ENCODE peak calls at places on chromosomes 1 and 21, in seven cellular contexts. H, N, Q, L, P, J and U are unnamed samples.

GRCh38 chr1:151728151-151728711 is 6.9 kb downstream of the RIIAD1 start:
- DNase-seq in H (peak), N (no peak), Q (no peak), L (no peak), P (peak), J (no peak), U (no peak)

GRCh38 chr1:154767315-154768240 is 102.5 kb downstream of the KCNN3 start:
- DNase-seq in H (no peak), N (no peak), Q (no peak), L (no peak), P (peak), J (no peak), U (no peak)

GRCh38 chr1:246198141-246198820 is 308.8 kb downstream of the SMYD3 start:
- DNase-seq in H (no peak), N (no peak), Q (no peak), L (no peak), P (no peak), J (no peak), U (no peak)

GRCh38 chr1:43207229-43207853 is 35.2 kb downstream of the CFAP57 start:
- DNase-seq in H (no peak), N (no peak), Q (no peak), L (no peak), P (no peak), J (no peak), U (no peak)

GRCh38 chr1:18642278-18643095 is 11.8 kb downstream of the PAX7 start:
- DNase-seq in H (no peak), N (no peak), Q (no peak), L (no peak), P (no peak), J (no peak), U (no peak)

GRCh38 chr1:226714148-226714547 is 24.9 kb downstream of the ITPKB start:
- DNase-seq in H (no peak), N (no peak), Q (no peak), L (no peak), P (no peak), J (no peak), U (no peak)

GRCh38 chr21:36976882-36977651 is 10.6 kb upstream of the HLCS start:
- DNase-seq in H (no peak), N (no peak), Q (peak), L (no peak), P (peak), J (peak), U (peak)

GRCh38 chr1:193700710-193701355 is 514.4 kb upstream of the B3GALT2 start:
- DNase-seq in H (no peak), N (no peak), Q (no peak), L (no peak), P (no peak), J (no peak), U (no peak)

GRCh38 chr21:29640233-29640554 is 299.6 kb downstream of the GRIK1 start:
- DNase-seq in H (no peak), N (no peak), Q (peak), L (no peak), P (no peak), J (peak), U (no peak)

GRCh38 chr1:86754265-86754974 is 50.0 kb downstream of the SH3GLB1 start:
- DNase-seq in H (no peak), N (no peak), Q (no peak), L (no peak), P (no peak), J (no peak), U (no peak)

GRCh38 chr1:63618001-63618400 is 24.8 kb downstream of the PGM1 start:
- DNase-seq in H (no peak), N (no peak), Q (no peak), L (no peak), P (no peak), J (peak), U (peak)

GRCh38 chr1:114108741-114109255 is 44.9 kb downstream of the SYT6 start:
- DNase-seq in H (no peak), N (no peak), Q (peak), L (no peak), P (no peak), J (no peak), U (peak)

GRCh38 chr1:54808443-54809207 is 7.5 kb upstream of the TTC22 start:
- DNase-seq in H (no peak), N (no peak), Q (no peak), L (peak), P (no peak), J (no peak), U (no peak)

GRCh38 chr1:170692866-170693575 is 29.1 kb downstream of the PRRX1 start:
- DNase-seq in H (no peak), N (no peak), Q (no peak), L (no peak), P (no peak), J (no peak), U (no peak)

GRCh38 chr1:64983110-64983509 is 16.8 kb upstream of the JAK1 start:
- DNase-seq in H (no peak), N (no peak), Q (no peak), L (no peak), P (no peak), J (no peak), U (no peak)

GRCh38 chr1:208201241-208201640 is 42.9 kb downstream of the PLXNA2 start:
- DNase-seq in H (no peak), N (no peak), Q (no peak), L (no peak), P (no peak), J (no peak), U (no peak)

GRCh38 chr1:190365283-190365682 is 112.4 kb downstream of the BRINP3 start:
- DNase-seq in H (no peak), N (no peak), Q (no peak), L (no peak), P (no peak), J (no peak), U (no peak)

GRCh38 chr1:101025283-101025679 is 303 bp downstream of the DPH5 start:
- DNase-seq in H (no peak), N (peak), Q (no peak), L (no peak), P (no peak), J (no peak), U (no peak)

GRCh38 chr1:170698711-170699275 is 34.9 kb downstream of the PRRX1 start:
- DNase-seq in H (no peak), N (no peak), Q (no peak), L (no peak), P (no peak), J (no peak), U (no peak)

GRCh38 chr1:246533371-246533905 is 26.4 kb upstream of the SMYD3 start:
- DNase-seq in H (no peak), N (no peak), Q (no peak), L (no peak), P (no peak), J (no peak), U (no peak)

GRCh38 chr1:230427477-230427876 is 1.3 kb upstream of the PGBD5 start:
- DNase-seq in H (no peak), N (no peak), Q (no peak), L (no peak), P (peak), J (no peak), U (no peak)

GRCh38 chr1:2413495-2414296 is 1.3 kb upstream of the PEX10 start:
- DNase-seq in H (no peak), N (no peak), Q (no peak), L (no peak), P (peak), J (peak), U (peak)

GRCh38 chr1:46288485-46289133 is 14.8 kb downstream of the LRRC41 start:
- DNase-seq in H (no peak), N (no peak), Q (no peak), L (no peak), P (no peak), J (no peak), U (peak)

GRCh38 chr1:45221716-45222115 is 15.3 kb upstream of the ZSWIM5 start:
- DNase-seq in H (no peak), N (no peak), Q (no peak), L (no peak), P (no peak), J (no peak), U (no peak)